ENCODE peak calls at places on chromosome 6, in six cellular contexts. O is B cell, R is DND-41, H is brain microvascular endothelial cell, U is ovary, B is GM13977. Z is an unnamed sample.

GRCh38 chr6:88388589-88388988 is 222.4 kb upstream of the CNR1 start:
- DNase-seq in O (no peak), R (no peak), H (no peak), U (no peak), B (no peak), Z (no peak)

GRCh38 chr6:116363759-116364158 is 7.0 kb upstream of the DSE start:
- DNase-seq in O (no peak), R (no peak), H (no peak), U (no peak), B (no peak), Z (no peak)

GRCh38 chr6:147000545-147001488 is 203.4 kb upstream of the STXBP5 start:
- DNase-seq in O (no peak), R (no peak), H (peak; percentile 72), U (no peak), B (no peak), Z (no peak)

GRCh38 chr6:28838289-28838633 is 85.5 kb downstream of the TRIM27 start:
- DNase-seq in O (peak; percentile 40), R (peak; percentile 68), H (peak; percentile 59), U (peak; percentile 71), B (peak; percentile 64), Z (peak; percentile 61)

GRCh38 chr6:32092760-32093497 is 16.2 kb downstream of the TNXB start:
- DNase-seq in O (no peak), R (no peak), H (no peak), U (peak; percentile 68), B (no peak), Z (peak; percentile 5)

GRCh38 chr6:108518714-108519576 is 41.8 kb upstream of the FOXO3 start:
- DNase-seq in O (no peak), R (peak; percentile 27), H (peak; percentile 35), U (no peak), B (no peak), Z (no peak)

GRCh38 chr6:166005401-166005845 is 162.2 kb downstream of the TBXT start:
- DNase-seq in O (no peak), R (no peak), H (no peak), U (peak; percentile 82), B (no peak), Z (no peak)

GRCh38 chr6:155738602-155739001 is 283.0 kb upstream of the NOX3 start:
- DNase-seq in O (no peak), R (no peak), H (no peak), U (no peak), B (no peak), Z (no peak)

GRCh38 chr6:5172057-5172683 is 87.0 kb downstream of the PPP1R3G start:
- DNase-seq in O (no peak), R (no peak), H (no peak), U (no peak), B (no peak), Z (no peak)

GRCh38 chr6:170553686-170554085 is 483 bp upstream of the TBP start:
- DNase-seq in O (peak; percentile 22), R (no peak), H (no peak), U (no peak), B (peak; percentile 23), Z (no peak)

GRCh38 chr6:157049126-157049525 is 271.9 kb downstream of the ARID1B start:
- DNase-seq in O (no peak), R (no peak), H (no peak), U (no peak), B (no peak), Z (no peak)

GRCh38 chr6:166003569-166003968 is 164.1 kb downstream of the TBXT start:
- DNase-seq in O (no peak), R (no peak), H (no peak), U (no peak), B (no peak), Z (no peak)

GRCh38 chr6:22784611-22785010 is 215.2 kb downstream of the HDGFL1 start:
- DNase-seq in O (no peak), R (no peak), H (peak; percentile 38), U (no peak), B (no peak), Z (no peak)

GRCh38 chr6:140228491-140228890 is 854.0 kb upstream of the CITED2 start:
- DNase-seq in O (no peak), R (no peak), H (no peak), U (no peak), B (no peak), Z (no peak)

GRCh38 chr6:31270788-31271640 is 878 bp downstream of the HLA-C start:
- DNase-seq in O (peak; percentile 72), R (peak; percentile 67), H (peak; percentile 2), U (peak; percentile 84), B (peak; percentile 17), Z (peak; percentile 63)

GRCh38 chr6:75317503-75318206 is 33.1 kb upstream of the TMEM30A start:
- DNase-seq in O (no peak), R (no peak), H (peak; percentile 73), U (no peak), B (no peak), Z (no peak)

GRCh38 chr6:152598858-152599537 is 38.2 kb downstream of the SYNE1 start:
- DNase-seq in O (no peak), R (no peak), H (peak; percentile 7), U (no peak), B (no peak), Z (no peak)

GRCh38 chr6:85261250-85261649 is 188.6 kb upstream of the NT5E start:
- DNase-seq in O (no peak), R (no peak), H (no peak), U (no peak), B (no peak), Z (no peak)

GRCh38 chr6:155310596-155310995 is 3.7 kb downstream of the TFB1M start:
- DNase-seq in O (no peak), R (no peak), H (no peak), U (no peak), B (no peak), Z (no peak)

GRCh38 chr6:77092971-77093370 is 370.3 kb downstream of the HTR1B start:
- DNase-seq in O (no peak), R (no peak), H (peak; percentile 68), U (no peak), B (no peak), Z (no peak)

GRCh38 chr6:106281088-106281487 is 44.5 kb downstream of the ATG5 start:
- DNase-seq in O (no peak), R (no peak), H (no peak), U (no peak), B (no peak), Z (no peak)

GRCh38 chr6:139676718-139677117 is 302.3 kb upstream of the CITED2 start:
- DNase-seq in O (no peak), R (no peak), H (no peak), U (no peak), B (no peak), Z (no peak)

GRCh38 chr6:169312658-169313346 is 59.2 kb upstream of the THBS2 start:
- DNase-seq in O (no peak), R (no peak), H (no peak), U (no peak), B (no peak), Z (no peak)

GRCh38 chr6:7823552-7823951 is 87.0 kb downstream of the TXNDC5 start:
- DNase-seq in O (no peak), R (no peak), H (no peak), U (no peak), B (no peak), Z (no peak)

GRCh38 chr6:89977808-89978748 is 83.8 kb downstream of the GJA10 start:
- DNase-seq in O (no peak), R (no peak), H (peak; percentile 28), U (no peak), B (no peak), Z (no peak)

GRCh38 chr6:82785206-82785605 is 280.4 kb downstream of the UBE3D start:
- DNase-seq in O (no peak), R (no peak), H (peak; percentile 40), U (no peak), B (no peak), Z (no peak)

GRCh38 chr6:161274488-161274858 is 612 bp upstream of the AGPAT4 start:
- DNase-seq in O (no peak), R (no peak), H (no peak), U (no peak), B (no peak), Z (no peak)

DNA sequence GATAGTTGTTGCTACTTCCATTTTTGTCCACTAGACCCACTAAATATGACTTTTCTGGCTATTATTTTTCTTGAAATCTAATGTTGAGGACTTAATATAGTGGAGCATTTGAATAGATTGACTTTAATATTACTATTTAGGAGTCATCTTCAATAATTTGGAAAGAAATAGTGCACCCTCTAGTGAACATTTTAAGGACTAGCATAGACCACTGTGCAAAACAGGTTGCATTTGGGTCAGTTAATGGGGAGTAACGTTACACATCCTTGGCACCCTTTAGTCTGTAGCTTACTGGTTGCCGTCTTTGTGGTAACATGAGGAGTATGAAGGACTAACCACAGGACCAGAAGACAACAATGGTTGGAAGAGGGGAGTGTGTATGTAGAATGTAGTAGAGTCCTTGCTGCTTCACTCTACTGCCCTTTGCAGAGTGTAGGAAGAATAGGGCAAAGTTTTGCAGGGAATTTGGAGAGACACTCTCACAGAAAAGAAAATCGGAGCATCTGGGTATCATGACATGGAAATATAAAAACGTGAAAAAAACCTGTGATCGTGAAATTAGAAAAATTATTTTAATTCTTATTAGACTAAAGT is 25.2 kb downstream of the RFPL4B start:
- DNase-seq in O (no peak), R (no peak), H (no peak), U (no peak), B (no peak), Z (no peak)
- TF ChIP-seq CTCF in O (no peak), R (peak; percentile 48), H (peak; percentile 48), U (no peak), B (peak; percentile 32), Z (no peak)

GRCh38 chr6:13711384-13711725 is 280 bp downstream of the RANBP9 start:
- DNase-seq in O (no peak), R (no peak), H (peak; percentile 26), U (no peak), B (no peak), Z (no peak)
- TF ChIP-seq CTCF in O (no peak), R (peak; percentile 46), H (peak; percentile 4), U (no peak), B (peak; percentile 38), Z (no peak)

DNA sequence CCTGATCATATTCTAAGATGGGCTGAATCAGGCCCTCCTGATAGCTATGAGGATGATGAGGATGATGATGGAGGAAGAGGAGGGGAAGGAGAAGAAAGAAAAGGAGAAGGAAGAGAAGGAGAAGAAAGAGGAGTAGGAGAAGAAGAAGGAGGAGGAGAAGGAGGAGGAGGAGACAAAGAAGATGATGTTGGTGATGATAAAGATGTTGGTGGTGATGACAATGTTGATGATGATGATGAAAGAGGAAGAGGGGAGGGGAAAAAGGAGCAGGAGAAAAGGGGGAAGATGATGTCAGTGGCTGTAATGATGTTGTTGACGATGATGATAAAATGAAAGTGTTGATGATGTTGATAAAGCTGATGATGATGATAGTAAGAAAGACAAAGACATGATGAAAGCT is 119.5 kb downstream of the CDC5L start:
- DNase-seq in O (no peak), R (no peak), H (no peak), U (no peak), B (no peak), Z (no peak)
- TF ChIP-seq CTCF in O (peak; percentile 19), R (no peak), H (no peak), U (no peak), B (no peak), Z (no peak)

GRCh38 chr6:48447251-48447650 is 336.3 kb upstream of the PTCHD4 start:
- DNase-seq in O (no peak), R (no peak), H (no peak), U (no peak), B (no peak), Z (no peak)

DNA sequence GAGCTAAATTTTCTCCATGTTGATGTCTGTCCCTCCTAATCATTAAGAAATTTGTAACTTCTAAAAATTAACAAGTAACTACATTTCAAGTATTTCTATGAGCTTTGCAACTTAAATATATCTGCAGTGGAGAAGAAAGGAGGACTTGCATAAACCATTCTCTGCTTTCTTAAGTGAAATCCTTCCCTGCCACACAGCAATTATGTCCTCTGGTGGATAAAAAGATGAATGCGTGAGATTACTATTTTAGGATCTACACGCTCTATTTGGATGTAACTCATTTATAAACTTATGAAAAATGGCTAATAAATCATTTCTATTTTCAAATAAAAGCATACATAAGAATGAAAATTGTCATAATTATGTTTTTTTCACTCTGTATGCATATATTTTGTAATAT is 338.0 kb upstream of the PTCHD4 start:
- DNase-seq in O (no peak), R (no peak), H (no peak), U (no peak), B (no peak), Z (no peak)
- TF ChIP-seq CTCF in O (no peak), R (no peak), H (peak; percentile 30), U (no peak), B (no peak), Z (no peak)